ENCODE peak calls at places on chromosomes 3 and 15, in nine cellular contexts. One of them, this sample, is unnamed.

GRCh38 chr15:62769604-62770003 is 272.9 kb upstream of the TPM1 start:
- DNase-seq in heart left ventricle: no peak
- DNase-seq in AG10803: peak; percentile 84
- DNase-seq in psoas muscle: no peak
- DNase-seq in GM23338: no peak
- DNase-seq in cardiac fibroblast: peak; percentile 89
- DNase-seq in OCI-LY7: no peak
- DNase-seq in AG04450: no peak
- DNase-seq in pancreas: no peak
- DNase-seq in this sample: peak; percentile 68

GRCh38 chr3:184598220-184598927 is 36.8 kb downstream of the EPHB3 start:
- DNase-seq in heart left ventricle: no peak
- DNase-seq in AG10803: peak; percentile 35
- DNase-seq in psoas muscle: no peak
- DNase-seq in GM23338: no peak
- DNase-seq in cardiac fibroblast: no peak
- DNase-seq in OCI-LY7: no peak
- DNase-seq in AG04450: no peak
- DNase-seq in pancreas: no peak
- DNase-seq in this sample: no peak

GRCh38 chr3:107850681-107851080 is 240.2 kb downstream of the CD47 start:
- DNase-seq in heart left ventricle: no peak
- DNase-seq in AG10803: no peak
- DNase-seq in psoas muscle: no peak
- DNase-seq in GM23338: no peak
- DNase-seq in cardiac fibroblast: no peak
- DNase-seq in OCI-LY7: no peak
- DNase-seq in AG04450: no peak
- DNase-seq in pancreas: no peak
- DNase-seq in this sample: no peak

GRCh38 chr3:107660316-107660976 is 137.7 kb downstream of the BBX start:
- DNase-seq in heart left ventricle: no peak
- DNase-seq in AG10803: peak; percentile 84
- DNase-seq in psoas muscle: no peak
- DNase-seq in GM23338: no peak
- DNase-seq in cardiac fibroblast: peak; percentile 83
- DNase-seq in OCI-LY7: peak; percentile 59
- DNase-seq in AG04450: no peak
- DNase-seq in pancreas: no peak
- DNase-seq in this sample: peak; percentile 79

GRCh38 chr3:159844383-159844730 is 144.3 kb upstream of the IL12A start:
- DNase-seq in heart left ventricle: no peak
- DNase-seq in AG10803: no peak
- DNase-seq in psoas muscle: no peak
- DNase-seq in GM23338: no peak
- DNase-seq in cardiac fibroblast: no peak
- DNase-seq in OCI-LY7: no peak
- DNase-seq in AG04450: no peak
- DNase-seq in pancreas: no peak
- DNase-seq in this sample: no peak

GRCh38 chr3:116741462-116741861 is 31.9 kb downstream of the TUSC7 start:
- DNase-seq in heart left ventricle: no peak
- DNase-seq in AG10803: no peak
- DNase-seq in psoas muscle: no peak
- DNase-seq in GM23338: peak; percentile 11
- DNase-seq in cardiac fibroblast: no peak
- DNase-seq in OCI-LY7: no peak
- DNase-seq in AG04450: no peak
- DNase-seq in pancreas: no peak
- DNase-seq in this sample: no peak

GRCh38 chr15:24718289-24719082 is 42.9 kb downstream of the NPAP1 start:
- DNase-seq in heart left ventricle: no peak
- DNase-seq in AG10803: no peak
- DNase-seq in psoas muscle: no peak
- DNase-seq in GM23338: peak; percentile 12
- DNase-seq in cardiac fibroblast: no peak
- DNase-seq in OCI-LY7: no peak
- DNase-seq in AG04450: no peak
- DNase-seq in pancreas: no peak
- DNase-seq in this sample: no peak

GRCh38 chr15:74365619-74366445 is 1.6 kb downstream of the CYP11A1 start:
- DNase-seq in heart left ventricle: peak; percentile 44
- DNase-seq in AG10803: peak; percentile 67
- DNase-seq in psoas muscle: peak; percentile 74
- DNase-seq in GM23338: peak; percentile 72
- DNase-seq in cardiac fibroblast: peak; percentile 49
- DNase-seq in OCI-LY7: no peak
- DNase-seq in AG04450: no peak
- DNase-seq in pancreas: no peak
- DNase-seq in this sample: peak; percentile 61

GRCh38 chr3:126649556-126650092 is 5.3 kb downstream of the TXNRD3 start:
- DNase-seq in heart left ventricle: no peak
- DNase-seq in AG10803: no peak
- DNase-seq in psoas muscle: no peak
- DNase-seq in GM23338: no peak
- DNase-seq in cardiac fibroblast: no peak
- DNase-seq in OCI-LY7: no peak
- DNase-seq in AG04450: no peak
- DNase-seq in pancreas: no peak
- DNase-seq in this sample: no peak

GRCh38 chr3:133799794-133800585 is 5.6 kb upstream of the SRPRB start:
- DNase-seq in heart left ventricle: no peak
- DNase-seq in AG10803: peak; percentile 9
- DNase-seq in psoas muscle: no peak
- DNase-seq in GM23338: no peak
- DNase-seq in cardiac fibroblast: peak; percentile 55
- DNase-seq in OCI-LY7: peak; percentile 17
- DNase-seq in AG04450: no peak
- DNase-seq in pancreas: no peak
- DNase-seq in this sample: peak; percentile 35

GRCh38 chr3:2244137-2244536 is 145.5 kb downstream of the CNTN4 start:
- DNase-seq in heart left ventricle: no peak
- DNase-seq in AG10803: no peak
- DNase-seq in psoas muscle: no peak
- DNase-seq in GM23338: no peak
- DNase-seq in cardiac fibroblast: no peak
- DNase-seq in OCI-LY7: no peak
- DNase-seq in AG04450: no peak
- DNase-seq in pancreas: no peak
- DNase-seq in this sample: no peak

GRCh38 chr15:101029971-101030661 is 111.0 kb downstream of the LRRK1 start:
- DNase-seq in heart left ventricle: peak; percentile 3
- DNase-seq in AG10803: no peak
- DNase-seq in psoas muscle: no peak
- DNase-seq in GM23338: no peak
- DNase-seq in cardiac fibroblast: no peak
- DNase-seq in OCI-LY7: no peak
- DNase-seq in AG04450: no peak
- DNase-seq in pancreas: peak; percentile 1
- DNase-seq in this sample: no peak

GRCh38 chr3:14508505-14508819 is 31.7 kb downstream of the GRIP2 start:
- DNase-seq in heart left ventricle: no peak
- DNase-seq in AG10803: no peak
- DNase-seq in psoas muscle: no peak
- DNase-seq in GM23338: no peak
- DNase-seq in cardiac fibroblast: no peak
- DNase-seq in OCI-LY7: no peak
- DNase-seq in AG04450: no peak
- DNase-seq in pancreas: no peak
- DNase-seq in this sample: no peak

GRCh38 chr3:107132674-107133073 is 244.6 kb upstream of the CCDC54 start:
- DNase-seq in heart left ventricle: no peak
- DNase-seq in AG10803: no peak
- DNase-seq in psoas muscle: no peak
- DNase-seq in GM23338: no peak
- DNase-seq in cardiac fibroblast: no peak
- DNase-seq in OCI-LY7: no peak
- DNase-seq in AG04450: no peak
- DNase-seq in pancreas: no peak
- DNase-seq in this sample: no peak

GRCh38 chr15:32803631-32804030 is 85.8 kb downstream of the GREM1 start:
- DNase-seq in heart left ventricle: no peak
- DNase-seq in AG10803: no peak
- DNase-seq in psoas muscle: no peak
- DNase-seq in GM23338: no peak
- DNase-seq in cardiac fibroblast: peak; percentile 43
- DNase-seq in OCI-LY7: no peak
- DNase-seq in AG04450: no peak
- DNase-seq in pancreas: no peak
- DNase-seq in this sample: no peak

GRCh38 chr15:70210538-70210937 is 112.8 kb upstream of the TLE3 start:
- DNase-seq in heart left ventricle: no peak
- DNase-seq in AG10803: no peak
- DNase-seq in psoas muscle: no peak
- DNase-seq in GM23338: peak; percentile 45
- DNase-seq in cardiac fibroblast: no peak
- DNase-seq in OCI-LY7: peak; percentile 10
- DNase-seq in AG04450: no peak
- DNase-seq in pancreas: no peak
- DNase-seq in this sample: no peak

DNA sequence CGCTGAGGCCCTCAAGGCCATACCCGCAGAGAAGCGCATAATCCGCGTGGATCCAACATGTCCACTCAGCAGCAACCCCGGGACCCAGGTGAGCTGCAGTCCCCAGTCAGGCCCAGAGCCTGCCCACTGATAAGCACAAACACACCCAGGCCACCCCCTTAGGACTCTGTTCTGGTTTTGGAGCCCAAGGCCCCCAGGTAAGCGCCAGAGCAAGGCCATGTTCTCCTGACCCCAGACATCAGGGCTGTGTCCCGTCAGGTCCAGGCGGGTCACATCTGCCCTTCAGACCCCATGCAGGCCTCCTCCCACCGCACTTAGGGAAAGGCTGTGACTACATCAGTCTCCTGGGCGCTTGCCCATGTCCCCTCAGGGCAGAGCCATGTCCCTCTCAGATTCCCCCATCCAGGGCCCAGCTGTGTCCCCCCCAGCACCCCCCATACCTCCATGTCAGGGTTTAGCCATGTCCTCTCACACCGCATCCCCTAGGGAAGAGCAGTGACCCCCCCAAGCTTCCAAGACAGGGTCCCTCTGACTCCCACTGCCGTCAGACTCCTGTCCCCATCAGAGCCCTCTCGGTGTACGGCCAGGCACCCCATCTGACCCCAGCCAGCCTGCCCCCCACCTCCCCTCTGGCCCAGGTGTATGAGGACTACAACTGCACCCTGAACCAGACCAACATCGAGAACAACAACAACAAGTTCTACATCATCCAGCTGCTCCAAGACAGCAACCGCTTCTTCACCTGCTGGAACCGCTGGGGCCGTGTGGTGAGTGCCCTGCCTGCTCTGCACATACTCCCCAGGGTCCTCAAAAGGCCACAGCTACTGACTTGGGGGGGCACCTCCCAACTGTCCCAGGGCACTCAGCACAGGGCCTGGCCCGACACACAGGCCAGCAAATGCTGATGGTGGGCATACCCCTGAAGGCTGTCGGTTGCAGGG is 1.6 kb downstream of the PARP3 start:
- DNase-seq in heart left ventricle: no peak
- DNase-seq in AG10803: no peak
- DNase-seq in psoas muscle: no peak
- DNase-seq in GM23338: no peak
- DNase-seq in cardiac fibroblast: no peak
- DNase-seq in OCI-LY7: no peak
- DNase-seq in AG04450: no peak
- DNase-seq in pancreas: no peak
- DNase-seq in this sample: no peak
- H3K4me3 ChIP-seq in heart left ventricle: peak overlapping the region; percentile 66
- H3K4me3 ChIP-seq in AG10803: peak overlapping the region; percentile 66
- H3K4me3 ChIP-seq in psoas muscle: peak overlapping the region; percentile 97
- H3K4me3 ChIP-seq in GM23338: no peak overlapping the region
- H3K4me3 ChIP-seq in cardiac fibroblast: no peak overlapping the region
- H3K4me3 ChIP-seq in OCI-LY7: no peak overlapping the region
- H3K4me3 ChIP-seq in AG04450: no peak overlapping the region
- H3K4me3 ChIP-seq in pancreas: no peak overlapping the region
- H3K4me3 ChIP-seq in this sample: no peak overlapping the region

GRCh38 chr3:143170676-143171075 is 51.1 kb downstream of the CHST2 start:
- DNase-seq in heart left ventricle: no peak
- DNase-seq in AG10803: no peak
- DNase-seq in psoas muscle: no peak
- DNase-seq in GM23338: no peak
- DNase-seq in cardiac fibroblast: peak; percentile 66
- DNase-seq in OCI-LY7: no peak
- DNase-seq in AG04450: no peak
- DNase-seq in pancreas: no peak
- DNase-seq in this sample: peak; percentile 44
- TF ChIP-seq CTCF in heart left ventricle: no peak
- TF ChIP-seq CTCF in AG10803: no peak
- TF ChIP-seq CTCF in psoas muscle: no peak
- TF ChIP-seq CTCF in GM23338: no peak
- TF ChIP-seq CTCF in cardiac fibroblast: no peak
- TF ChIP-seq CTCF in OCI-LY7: no peak
- TF ChIP-seq CTCF in AG04450: no peak
- TF ChIP-seq CTCF in pancreas: no peak
- TF ChIP-seq CTCF in this sample: no peak

DNA sequence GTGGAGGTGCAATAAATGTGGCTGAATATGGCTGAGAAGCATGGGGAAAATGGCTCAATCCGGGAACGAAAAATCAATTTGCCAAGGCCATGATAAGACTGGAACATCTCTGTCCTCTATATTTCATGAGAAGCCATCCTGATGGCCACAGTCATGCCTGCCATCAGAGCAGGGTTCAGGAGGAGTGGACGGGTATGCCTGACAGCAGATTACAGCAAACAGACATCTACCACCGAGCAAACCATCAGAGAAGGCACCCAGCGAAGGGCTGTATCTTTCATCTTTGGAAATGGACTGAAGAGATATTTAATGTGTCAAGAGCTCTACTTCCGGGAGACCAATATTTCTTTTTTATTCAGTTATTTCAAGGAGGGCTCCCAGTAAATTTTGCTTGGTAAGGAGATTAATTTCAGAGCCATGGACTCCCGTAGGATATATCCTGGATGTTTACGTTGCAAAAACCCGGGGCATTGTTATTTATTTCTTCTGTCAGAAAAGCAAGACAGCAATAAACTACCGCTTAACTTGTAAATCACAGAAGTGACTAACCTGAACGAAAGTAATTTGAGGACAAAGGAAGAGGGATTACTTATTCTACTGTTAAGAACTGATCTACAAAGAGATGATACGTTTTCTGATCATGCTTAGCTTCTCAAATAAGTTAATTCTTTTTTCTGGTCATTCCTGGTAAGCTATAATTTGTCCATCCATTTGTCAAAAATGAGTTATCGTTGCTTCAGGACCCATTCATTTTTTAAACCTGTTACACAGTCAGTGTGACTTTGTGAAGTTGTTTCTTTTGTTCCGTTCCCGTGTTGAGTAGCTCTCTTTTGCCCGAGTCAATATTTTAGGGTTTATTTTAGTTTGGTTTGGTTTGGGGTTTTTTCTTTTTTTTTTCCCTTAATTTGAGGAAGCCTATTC is 80.6 kb upstream of the CHD2 start:
- DNase-seq in heart left ventricle: no peak
- DNase-seq in AG10803: no peak
- DNase-seq in psoas muscle: no peak
- DNase-seq in GM23338: peak; percentile 13
- DNase-seq in cardiac fibroblast: peak; percentile 41
- DNase-seq in OCI-LY7: no peak
- DNase-seq in AG04450: no peak
- DNase-seq in pancreas: no peak
- DNase-seq in this sample: no peak
- H3K4me3 ChIP-seq in heart left ventricle: peak overlapping the region; percentile 45
- H3K4me3 ChIP-seq in AG10803: peak overlapping the region; percentile 50
- H3K4me3 ChIP-seq in psoas muscle: peak overlapping the region; percentile 62
- H3K4me3 ChIP-seq in GM23338: peak overlapping the region; percentile 46
- H3K4me3 ChIP-seq in cardiac fibroblast: peak overlapping the region; percentile 11
- H3K4me3 ChIP-seq in OCI-LY7: peak overlapping the region; percentile 58
- H3K4me3 ChIP-seq in AG04450: peak overlapping the region; percentile 46
- H3K4me3 ChIP-seq in pancreas: peak overlapping the region; percentile 1
- H3K4me3 ChIP-seq in this sample: peak overlapping the region; percentile 34

GRCh38 chr3:142129516-142130171 is 19.7 kb downstream of the TFDP2 start:
- DNase-seq in heart left ventricle: no peak
- DNase-seq in AG10803: no peak
- DNase-seq in psoas muscle: no peak
- DNase-seq in GM23338: no peak
- DNase-seq in cardiac fibroblast: no peak
- DNase-seq in OCI-LY7: no peak
- DNase-seq in AG04450: no peak
- DNase-seq in pancreas: no peak
- DNase-seq in this sample: no peak
- TF ChIP-seq CTCF in heart left ventricle: no peak
- TF ChIP-seq CTCF in AG10803: peak; percentile 30
- TF ChIP-seq CTCF in psoas muscle: no peak
- TF ChIP-seq CTCF in GM23338: peak; percentile 54
- TF ChIP-seq CTCF in cardiac fibroblast: peak; percentile 21
- TF ChIP-seq CTCF in OCI-LY7: no peak
- TF ChIP-seq CTCF in AG04450: peak; percentile 45
- TF ChIP-seq CTCF in pancreas: no peak
- TF ChIP-seq CTCF in this sample: peak; percentile 35

This sample was measured in fibroblast of pulmonary artery.